ENCODE peak calls at places on chromosome 12, in six cellular contexts. G, V, H, P, Y and D are unnamed samples.

GRCh38 chr12:113475451-113476085 is 3.9 kb upstream of the LHX5 start:
- DNase-seq in P (no peak), G (no peak), V (peak), H (peak), Y (no peak), D (no peak)

GRCh38 chr12:81992461-81992860 is 233.3 kb upstream of the PPFIA2 start:
- DNase-seq in P (no peak), G (peak), V (peak), H (peak), Y (no peak), D (peak)

GRCh38 chr12:15700595-15700994 is 88.6 kb downstream of the EPS8 start:
- DNase-seq in P (peak), H (no peak), V (no peak), Y (no peak), G (peak), D (no peak)

GRCh38 chr12:34358198-34358597 is 335.9 kb downstream of the ALG10 start:
- DNase-seq in H (no peak), V (no peak), P (no peak), Y (no peak), G (no peak), D (no peak)

GRCh38 chr12:131980263-131980662 is 30.5 kb downstream of the EP400 start:
- DNase-seq in V (no peak), G (no peak), P (peak), Y (peak), H (no peak), D (no peak)

GRCh38 chr12:129657179-129657578 is 246.6 kb downstream of the TMEM132D start:
- DNase-seq in Y (no peak), H (peak), V (no peak), P (no peak), G (no peak), D (no peak)

GRCh38 chr12:52741378-52742195 is 35.6 kb downstream of the KRT76 start:
- DNase-seq in P (peak), V (no peak), G (peak), H (peak), Y (peak), D (peak)

GRCh38 chr12:118164798-118165486 is 29.0 kb downstream of the PEBP1 start:
- DNase-seq in G (peak), P (peak), Y (peak), V (peak), H (peak), D (peak)

GRCh38 chr12:123987022-123987421 is 14.0 kb downstream of the ZNF664 start:
- DNase-seq in Y (no peak), G (no peak), P (no peak), H (no peak), V (no peak), D (no peak)

GRCh38 chr12:19288603-19289244 is 150.6 kb upstream of the AEBP2 start:
- DNase-seq in H (peak), P (peak), Y (peak), V (peak), G (peak), D (peak)

GRCh38 chr12:80268924-80269749 is 169.8 kb downstream of the OTOGL start:
- DNase-seq in Y (no peak), G (peak), V (no peak), H (no peak), P (peak), D (no peak)

DNA sequence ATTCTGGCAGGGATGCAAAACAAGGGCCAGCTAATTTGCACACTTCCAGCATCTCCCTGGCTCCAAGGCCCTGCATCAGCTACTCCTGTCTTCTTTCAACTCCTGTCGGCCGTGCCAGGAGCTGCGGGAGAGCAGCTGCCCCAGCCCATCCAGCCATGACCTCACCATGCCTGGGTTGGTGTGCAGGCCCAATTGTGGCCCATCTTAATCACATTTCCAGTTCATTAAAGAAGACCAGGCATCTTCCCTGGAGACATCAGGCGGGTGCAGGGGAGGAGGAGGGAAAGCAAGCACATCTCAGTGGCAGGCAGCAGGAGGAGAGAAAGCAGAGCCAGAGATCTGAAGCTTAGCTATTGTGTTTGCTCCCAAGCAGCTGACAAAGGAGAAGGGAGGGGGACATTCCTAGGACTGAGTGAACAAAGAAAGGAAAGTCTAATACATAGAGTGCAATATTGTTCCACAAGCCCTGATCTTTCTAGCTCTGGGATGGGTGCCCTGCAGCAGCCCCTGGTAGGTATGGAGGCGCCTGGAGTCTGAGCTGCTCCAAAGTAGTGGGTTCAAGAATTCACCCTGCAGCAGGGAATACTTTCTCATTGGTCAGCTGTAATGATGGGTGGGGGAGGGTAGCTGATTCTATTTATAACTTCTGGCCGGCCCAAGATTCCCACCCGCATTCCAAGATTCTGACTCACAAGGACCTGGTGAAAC is 40.1 kb downstream of the VWF start:
- DNase-seq in V (peak), G (peak), P (peak), H (peak), Y (no peak), D (peak)
- H3K4me3 ChIP-seq in V (no peak), G (peak), P (no peak), H (peak), Y (no peak), D (no peak)

GRCh38 chr12:106360400-106360994 is 2.9 kb downstream of the POLR3B start:
- DNase-seq in G (no peak), P (no peak), H (no peak), V (no peak), Y (no peak), D (no peak)
- TF ChIP-seq EZH2phosphoT487 in G (no peak), P (no peak), H (no peak), V (no peak), Y (no peak), D (no peak)

GRCh38 chr12:120093592-120094355 is 22.8 kb downstream of the RAB35 start:
- DNase-seq in Y (no peak), V (peak), G (no peak), P (no peak), H (peak), D (no peak)
- H3K4me2 ChIP-seq in Y (no peak), V (no peak), G (no peak), P (no peak), H (peak), D (no peak)

GRCh38 chr12:54182981-54183380 is 5.8 kb downstream of the SMUG1 start:
- DNase-seq in Y (no peak), H (no peak), G (no peak), P (no peak), V (no peak), D (no peak)
- H3K4me3 ChIP-seq in Y (no peak), H (no peak), G (no peak), P (no peak), V (no peak), D (no peak)

GRCh38 chr12:69052613-69053408 is 119.8 kb upstream of the CPM start:
- DNase-seq in H (no peak), G (peak), P (peak), V (no peak), Y (no peak), D (peak)
- TF ChIP-seq EZH2phosphoT487 in H (no peak), G (no peak), P (no peak), V (no peak), Y (no peak), D (no peak)

GRCh38 chr12:42090899-42091298 is 53.8 kb downstream of the GXYLT1 start:
- DNase-seq in V (no peak), P (peak), Y (no peak), G (no peak), H (no peak), D (no peak)
- H3K4me2 ChIP-seq in V (peak), P (peak), Y (no peak), G (peak), H (no peak), D (no peak)

GRCh38 chr12:40105515-40106201 is at the start of gene SLC2A13:
- DNase-seq in H (peak), V (peak), Y (peak), P (peak), G (peak), D (peak)

GRCh38 chr12:40106655-40107054 is 774 bp upstream of the SLC2A13 start:
- DNase-seq in P (peak), H (no peak), Y (no peak), V (no peak), G (no peak), D (no peak)

GRCh38 chr12:40106202-40106533 is 287 bp upstream of the SLC2A13 start:
- DNase-seq in G (no peak), P (no peak), Y (no peak), H (no peak), V (no peak), D (no peak)

GRCh38 chr12:40107803-40108620 is 2.1 kb upstream of the SLC2A13 start:
- DNase-seq in Y (no peak), P (no peak), G (no peak), V (no peak), H (no peak), D (no peak)

GRCh38 chr12:40107098-40107802 is 1.4 kb upstream of the SLC2A13 start:
- DNase-seq in G (peak), V (peak), H (peak), Y (peak), P (peak), D (peak)
- H3K4me3 ChIP-seq in G (peak), V (peak), H (no peak), Y (peak), P (peak), D (no peak)

DNA sequence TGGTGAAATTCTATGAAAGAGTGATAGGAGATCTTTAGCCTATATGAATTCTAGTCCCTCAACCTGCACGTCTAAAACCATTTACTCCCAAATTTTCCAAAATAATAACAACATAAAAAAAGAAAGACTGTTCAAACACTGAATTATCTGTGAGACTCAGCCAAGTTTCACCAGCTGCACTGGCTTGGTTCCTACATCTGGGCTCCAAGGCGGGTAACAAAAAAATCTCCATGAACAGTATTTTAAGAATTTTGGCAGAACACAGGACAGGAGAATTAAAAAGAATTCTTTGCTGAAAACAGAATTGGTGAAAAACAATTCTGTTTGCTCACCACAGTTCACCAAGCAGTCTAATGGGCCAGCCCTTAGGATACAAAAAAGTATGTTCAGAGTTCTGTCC is 536.8 kb upstream of the ATP2B1 start:
- DNase-seq in Y (no peak), H (no peak), P (no peak), G (no peak), V (no peak), D (no peak)
- TF ChIP-seq EZH2phosphoT487 in Y (no peak), H (no peak), P (no peak), G (no peak), V (no peak), D (no peak)

GRCh38 chr12:47717046-47717442 is 8.2 kb downstream of the ENDOU start:
- DNase-seq in G (no peak), P (no peak), V (no peak), Y (no peak), H (no peak), D (no peak)
- H3K4me2 ChIP-seq in G (no peak), P (no peak), V (no peak), Y (peak), H (no peak), D (peak)